ENCODE peak calls at places on chromosomes 4 and X, in eight cellular contexts. A is stomach; K is CD8-positive, alpha-beta memory T cell; H is breast epithelium; I is WERI-Rb-1; F is right lobe of liver; O is endodermal cell; U is mesenchymal stem cell. Q is an unnamed sample. For H3K27me3, the result is how much of the 10 kb centered on the place peaks cover.

GRCh38 chrX:66504481-66504880 is 134.4 kb downstream of the EDA2R start:
- DNase-seq in A (no peak), K (no peak), H (no peak), I (no peak), F (no peak), O (no peak), U (no peak), Q (no peak)

GRCh38 chr4:183989931-183990330 is 84.8 kb downstream of the STOX2 start:
- DNase-seq in A (no peak), K (no peak), H (no peak), I (no peak), F (no peak), O (no peak), U (peak), Q (no peak)

GRCh38 chr4:6153874-6154273 is 46.5 kb downstream of the JAKMIP1 start:
- DNase-seq in A (no peak), K (no peak), H (no peak), I (no peak), F (no peak), O (peak), U (no peak), Q (no peak)

GRCh38 chrX:69060631-69061408 is 104.4 kb downstream of the PJA1 start:
- DNase-seq in A (peak), K (no peak), H (peak), I (peak), F (peak), O (peak), U (peak), Q (no peak)

GRCh38 chrX:53433651-53434639 is at the start of gene HSD17B10:
- DNase-seq in A (peak), K (peak), H (peak), I (peak), F (peak), O (peak), U (peak), Q (peak)

GRCh38 chr4:81839347-81840042 is 367.8 kb upstream of the RASGEF1B start:
- DNase-seq in A (no peak), K (no peak), H (no peak), I (no peak), F (no peak), O (no peak), U (no peak), Q (no peak)

GRCh38 chrX:29397506-29397905 is 810.3 kb downstream of the IL1RAPL1 start:
- DNase-seq in A (no peak), K (no peak), H (no peak), I (no peak), F (no peak), O (no peak), U (peak), Q (no peak)

GRCh38 chr4:102868153-102868781 is 525 bp upstream of the CISD2 start:
- DNase-seq in A (no peak), K (peak), H (peak), I (peak), F (no peak), O (no peak), U (no peak), Q (peak)

GRCh38 chr4:4866124-4866832 is 6.8 kb downstream of the MSX1 start:
- DNase-seq in A (no peak), K (no peak), H (no peak), I (peak), F (no peak), O (peak), U (peak), Q (no peak)

DNA sequence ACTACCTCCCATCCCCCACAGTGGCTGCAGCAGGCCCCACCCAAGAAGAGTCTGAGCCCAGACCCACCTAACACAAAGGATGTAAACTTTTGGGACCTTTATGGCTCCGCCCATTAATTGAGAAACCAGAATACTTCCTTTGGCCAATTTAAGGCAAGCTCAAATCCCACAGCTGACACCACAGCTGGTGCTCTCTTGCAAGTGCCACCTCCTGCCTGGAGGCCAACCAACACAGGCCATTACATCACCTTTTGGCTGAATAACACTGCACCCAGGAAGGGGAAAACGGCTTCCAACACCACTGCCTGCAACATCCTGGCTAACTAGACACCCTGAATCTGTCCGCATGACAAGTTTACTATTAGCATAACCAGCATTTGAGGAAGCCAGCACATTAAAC is 248.8 kb downstream of the PRDM5 start:
- DNase-seq in A (no peak), K (no peak), H (no peak), I (no peak), F (no peak), O (peak), U (no peak), Q (peak)
- H3K27ac ChIP-seq in A (no peak), K (no peak), H (no peak), I (no peak), F (no peak), O (no peak), U (no peak), Q (no peak)

GRCh38 chr4:164613761-164614277 is 140.1 kb upstream of the SMIM31 start:
- DNase-seq in A (no peak), K (no peak), H (no peak), I (no peak), F (no peak), O (no peak), U (no peak), Q (no peak)
- H3K27me3 ChIP-seq in A (under half), K (under half), H (under half), I (under half), F (under half), O (under half), U (under half), Q (under half)

GRCh38 chrX:136126892-136127406 is 20.4 kb upstream of the FHL1 start:
- DNase-seq in A (no peak), K (no peak), H (no peak), I (no peak), F (no peak), O (no peak), U (peak), Q (no peak)

GRCh38 chrX:136126371-136126770 is 21.0 kb upstream of the FHL1 start:
- DNase-seq in A (no peak), K (no peak), H (no peak), I (no peak), F (no peak), O (no peak), U (no peak), Q (no peak)

GRCh38 chrX:136128743-136129142 is 18.6 kb upstream of the FHL1 start:
- DNase-seq in A (no peak), K (no peak), H (no peak), I (no peak), F (no peak), O (no peak), U (no peak), Q (no peak)

DNA sequence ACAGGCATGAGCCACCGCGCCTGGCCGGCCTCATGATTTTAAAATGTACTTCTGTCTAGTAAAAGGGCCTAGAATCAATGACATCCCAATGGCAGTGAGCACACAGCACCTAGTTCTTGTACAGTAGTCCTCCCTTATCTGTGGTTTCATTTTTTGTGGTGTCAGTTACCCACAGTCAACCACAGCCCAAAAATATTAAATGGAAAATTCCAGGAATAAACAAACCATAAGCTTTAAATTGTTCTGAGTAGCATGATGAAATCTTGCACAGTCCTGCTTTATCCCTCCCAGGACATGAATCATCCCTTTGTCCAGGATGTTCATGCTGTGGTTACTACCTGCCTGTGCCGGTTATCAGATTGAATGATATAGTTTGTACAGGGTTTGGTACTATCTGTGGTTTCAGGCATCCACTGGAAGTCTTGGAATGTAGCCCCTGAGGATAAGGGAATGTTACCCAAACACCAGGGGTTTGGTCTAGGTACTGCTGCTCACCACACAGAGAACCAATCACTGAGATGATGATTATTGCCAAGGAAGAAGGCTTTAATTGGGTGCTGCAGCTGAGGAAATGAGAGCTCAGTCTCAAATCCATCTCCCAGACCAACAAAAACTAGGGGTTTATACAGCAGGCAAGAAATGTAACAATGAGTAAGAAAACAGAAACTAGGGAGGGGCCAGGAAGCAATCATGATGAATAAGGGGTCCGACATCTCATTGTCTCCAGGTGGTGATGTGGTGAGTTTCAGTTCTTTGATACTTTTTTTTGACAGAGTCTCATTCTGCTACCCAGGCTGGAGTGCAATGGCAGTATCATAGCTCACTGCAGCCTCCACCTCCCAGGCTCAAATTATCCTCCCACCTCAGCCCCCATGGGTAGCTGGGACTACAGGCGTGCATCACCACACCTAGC is 16.1 kb upstream of the FHL1 start:
- DNase-seq in A (no peak), K (no peak), H (no peak), I (no peak), F (no peak), O (no peak), U (peak), Q (peak)
- H3K27ac ChIP-seq in A (no peak), K (no peak), H (no peak), I (no peak), F (no peak), O (no peak), U (peak), Q (no peak)

DNA sequence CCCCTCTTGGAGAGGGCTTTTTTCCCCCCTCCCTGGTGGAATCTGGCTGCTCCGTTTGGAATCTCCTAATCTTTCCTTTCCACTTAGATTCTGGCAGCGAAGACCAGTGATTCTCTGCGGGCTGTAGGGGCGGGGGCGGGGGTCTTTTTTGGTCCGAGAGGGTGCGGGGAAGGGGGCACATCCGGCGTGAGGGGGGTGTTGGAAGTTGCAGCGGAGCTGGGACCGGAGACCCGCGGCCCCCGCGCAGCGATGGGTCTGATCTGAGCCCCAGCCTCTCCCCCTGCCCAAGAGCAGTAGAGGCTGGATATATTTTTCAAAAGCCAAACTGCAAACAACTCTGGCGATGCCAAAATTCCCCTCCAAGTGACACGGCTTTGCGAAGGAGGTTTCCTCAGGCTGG is 307 bp downstream of the GRID2 start:
- DNase-seq in A (no peak), K (no peak), H (no peak), I (peak), F (no peak), O (no peak), U (no peak), Q (no peak)
- H3K27me3 ChIP-seq in A (under half), K (under half), H (under half), I (under half), F (under half), O (under half), U (under half), Q (under half)